ENCODE peak calls at places on chromosome 6, in four cellular contexts. One of them, this sample, is unnamed.
A peak's percentile ranks its signal among the peaks of the same experiment; 100 is the strongest.

GRCh38 chr6:118890997-118891790 is 2.8 kb upstream of the ASF1A start:
- DNase-seq in fibroblast of lung: no peak
- DNase-seq in neural progenitor cell: no peak
- DNase-seq in PC-3: peak; percentile 52
- DNase-seq in this sample: no peak

GRCh38 chr6:12870033-12870432 is 153.5 kb downstream of the PHACTR1 start:
- DNase-seq in PC-3: no peak
- DNase-seq in neural progenitor cell: no peak
- DNase-seq in fibroblast of lung: no peak
- DNase-seq in this sample: no peak

GRCh38 chr6:162750776-162751175 is 23.0 kb downstream of the PACRG start:
- DNase-seq in fibroblast of lung: peak; percentile 9
- DNase-seq in PC-3: peak; percentile 88
- DNase-seq in neural progenitor cell: no peak
- DNase-seq in this sample: no peak

GRCh38 chr6:118618676-118619377 is 32.6 kb downstream of the CEP85L start:
- DNase-seq in PC-3: peak; percentile 53
- DNase-seq in neural progenitor cell: peak; percentile 60
- DNase-seq in fibroblast of lung: peak; percentile 38
- DNase-seq in this sample: peak; percentile 52

GRCh38 chr6:155329460-155330132 is 15.3 kb upstream of the TFB1M start:
- DNase-seq in neural progenitor cell: no peak
- DNase-seq in PC-3: no peak
- DNase-seq in fibroblast of lung: no peak
- DNase-seq in this sample: no peak

GRCh38 chr6:1472643-1473042 is 83.3 kb downstream of the FOXF2 start:
- DNase-seq in neural progenitor cell: no peak
- DNase-seq in fibroblast of lung: no peak
- DNase-seq in PC-3: no peak
- DNase-seq in this sample: no peak

GRCh38 chr6:159252955-159253508 is 83.8 kb downstream of the FNDC1 start:
- DNase-seq in PC-3: peak; percentile 39
- DNase-seq in fibroblast of lung: peak; percentile 63
- DNase-seq in neural progenitor cell: peak; percentile 68
- DNase-seq in this sample: peak; percentile 26

GRCh38 chr6:79842382-79843040 is 104.8 kb downstream of the ELOVL4 start:
- DNase-seq in fibroblast of lung: no peak
- DNase-seq in neural progenitor cell: no peak
- DNase-seq in PC-3: no peak
- DNase-seq in this sample: no peak

GRCh38 chr6:100381111-100381510 is 83.6 kb downstream of the SIM1 start:
- DNase-seq in fibroblast of lung: peak; percentile 28
- DNase-seq in neural progenitor cell: no peak
- DNase-seq in PC-3: no peak
- DNase-seq in this sample: no peak

GRCh38 chr6:30100585-30101422 is 12.1 kb downstream of the TRIM31 start:
- DNase-seq in fibroblast of lung: no peak
- DNase-seq in neural progenitor cell: peak; percentile 54
- DNase-seq in PC-3: peak; percentile 75
- DNase-seq in this sample: no peak

GRCh38 chr6:21348462-21349195 is 244.9 kb upstream of the SOX4 start:
- DNase-seq in PC-3: peak; percentile 68
- DNase-seq in neural progenitor cell: peak; percentile 29
- DNase-seq in fibroblast of lung: peak; percentile 69
- DNase-seq in this sample: no peak

GRCh38 chr6:158958504-158959386 is 41.3 kb downstream of the RSPH3 start:
- DNase-seq in PC-3: no peak
- DNase-seq in fibroblast of lung: no peak
- DNase-seq in neural progenitor cell: no peak
- DNase-seq in this sample: no peak

GRCh38 chr6:158536891-158537798 is 22.7 kb upstream of the TMEM181 start:
- DNase-seq in PC-3: peak; percentile 33
- DNase-seq in fibroblast of lung: peak; percentile 15
- DNase-seq in neural progenitor cell: peak; percentile 86
- DNase-seq in this sample: no peak

GRCh38 chr6:1613631-1614447 is 4.1 kb downstream of the FOXC1 start:
- DNase-seq in fibroblast of lung: peak; percentile 20
- DNase-seq in PC-3: peak; percentile 19
- DNase-seq in neural progenitor cell: peak; percentile 86
- DNase-seq in this sample: no peak

GRCh38 chr6:2763345-2763841 is 1.8 kb upstream of the WRNIP1 start:
- DNase-seq in neural progenitor cell: no peak
- DNase-seq in PC-3: no peak
- DNase-seq in fibroblast of lung: no peak
- DNase-seq in this sample: no peak

GRCh38 chr6:32123681-32124080 is 4.4 kb downstream of the ATF6B start:
- DNase-seq in fibroblast of lung: no peak
- DNase-seq in PC-3: no peak
- DNase-seq in neural progenitor cell: no peak
- DNase-seq in this sample: no peak

GRCh38 chr6:34350100-34350936 is 42.2 kb downstream of the NUDT3 start:
- DNase-seq in PC-3: peak; percentile 8
- DNase-seq in fibroblast of lung: no peak
- DNase-seq in neural progenitor cell: no peak
- DNase-seq in this sample: no peak

GRCh38 chr6:114579486-114579885 is 236.7 kb upstream of the HS3ST5 start:
- DNase-seq in fibroblast of lung: no peak
- DNase-seq in PC-3: no peak
- DNase-seq in neural progenitor cell: no peak
- DNase-seq in this sample: no peak

GRCh38 chr6:88167625-88167937 is 1.4 kb upstream of the CNR1 start:
- DNase-seq in PC-3: no peak
- DNase-seq in fibroblast of lung: no peak
- DNase-seq in neural progenitor cell: peak; percentile 18
- DNase-seq in this sample: no peak
- TF ChIP-seq EZH2 in PC-3: no peak
- TF ChIP-seq EZH2 in fibroblast of lung: peak; percentile 73
- TF ChIP-seq EZH2 in neural progenitor cell: peak; percentile 85
- TF ChIP-seq EZH2 in this sample: no peak

DNA sequence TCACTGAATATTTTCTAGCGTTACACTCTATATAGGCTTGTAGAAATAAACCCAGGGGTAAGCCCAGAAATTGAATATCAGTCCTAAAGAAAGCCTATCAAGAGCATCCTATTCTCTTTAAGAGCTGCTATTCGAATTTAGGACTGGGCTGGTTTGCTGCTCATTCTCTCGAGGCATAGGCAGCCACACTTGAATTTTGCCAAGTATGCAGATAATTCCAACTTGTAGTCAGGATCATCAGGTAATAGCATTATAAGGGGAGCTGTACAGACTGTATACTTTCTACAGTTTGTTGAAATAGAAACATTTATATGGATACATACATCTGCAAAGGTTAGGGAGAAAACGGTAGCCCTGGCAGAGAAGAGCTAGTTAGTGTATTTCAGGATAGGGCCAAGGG is 2.1 kb upstream of the ZBTB2 start:
- DNase-seq in PC-3: no peak
- DNase-seq in neural progenitor cell: no peak
- DNase-seq in fibroblast of lung: no peak
- DNase-seq in this sample: no peak
- H3K4me3 ChIP-seq in PC-3: peak overlapping the region; percentile 76
- H3K4me3 ChIP-seq in neural progenitor cell: peak overlapping the region; percentile 99
- H3K4me3 ChIP-seq in fibroblast of lung: peak overlapping the region; percentile 68
- H3K4me3 ChIP-seq in this sample: no peak overlapping the region

GRCh38 chr6:42507901-42508300 is 55.9 kb upstream of the UBR2 start:
- DNase-seq in fibroblast of lung: no peak
- DNase-seq in neural progenitor cell: no peak
- DNase-seq in PC-3: peak; percentile 46
- DNase-seq in this sample: no peak
- H3K4me2 ChIP-seq in fibroblast of lung: no peak overlapping the region
- H3K4me2 ChIP-seq in neural progenitor cell: no peak overlapping the region
- H3K4me2 ChIP-seq in PC-3: no peak overlapping the region
- H3K4me2 ChIP-seq in this sample: no peak overlapping the region

GRCh38 chr6:41503435-41503768 is 42.8 kb upstream of the FOXP4 start:
- DNase-seq in fibroblast of lung: peak; percentile 23
- DNase-seq in neural progenitor cell: no peak
- DNase-seq in PC-3: no peak
- DNase-seq in this sample: no peak

GRCh38 chr6:41503841-41504525 is 42.2 kb upstream of the FOXP4 start:
- DNase-seq in fibroblast of lung: peak; percentile 50
- DNase-seq in neural progenitor cell: peak; percentile 78
- DNase-seq in PC-3: peak; percentile 10
- DNase-seq in this sample: no peak

GRCh38 chr6:41504526-41505021 is 41.6 kb upstream of the FOXP4 start:
- DNase-seq in fibroblast of lung: peak; percentile 42
- DNase-seq in PC-3: peak; percentile 3
- DNase-seq in neural progenitor cell: no peak
- DNase-seq in this sample: no peak

GRCh38 chr6:41502607-41503434 is 43.4 kb upstream of the FOXP4 start:
- DNase-seq in PC-3: no peak
- DNase-seq in neural progenitor cell: peak; percentile 76
- DNase-seq in fibroblast of lung: no peak
- DNase-seq in this sample: no peak

DNA sequence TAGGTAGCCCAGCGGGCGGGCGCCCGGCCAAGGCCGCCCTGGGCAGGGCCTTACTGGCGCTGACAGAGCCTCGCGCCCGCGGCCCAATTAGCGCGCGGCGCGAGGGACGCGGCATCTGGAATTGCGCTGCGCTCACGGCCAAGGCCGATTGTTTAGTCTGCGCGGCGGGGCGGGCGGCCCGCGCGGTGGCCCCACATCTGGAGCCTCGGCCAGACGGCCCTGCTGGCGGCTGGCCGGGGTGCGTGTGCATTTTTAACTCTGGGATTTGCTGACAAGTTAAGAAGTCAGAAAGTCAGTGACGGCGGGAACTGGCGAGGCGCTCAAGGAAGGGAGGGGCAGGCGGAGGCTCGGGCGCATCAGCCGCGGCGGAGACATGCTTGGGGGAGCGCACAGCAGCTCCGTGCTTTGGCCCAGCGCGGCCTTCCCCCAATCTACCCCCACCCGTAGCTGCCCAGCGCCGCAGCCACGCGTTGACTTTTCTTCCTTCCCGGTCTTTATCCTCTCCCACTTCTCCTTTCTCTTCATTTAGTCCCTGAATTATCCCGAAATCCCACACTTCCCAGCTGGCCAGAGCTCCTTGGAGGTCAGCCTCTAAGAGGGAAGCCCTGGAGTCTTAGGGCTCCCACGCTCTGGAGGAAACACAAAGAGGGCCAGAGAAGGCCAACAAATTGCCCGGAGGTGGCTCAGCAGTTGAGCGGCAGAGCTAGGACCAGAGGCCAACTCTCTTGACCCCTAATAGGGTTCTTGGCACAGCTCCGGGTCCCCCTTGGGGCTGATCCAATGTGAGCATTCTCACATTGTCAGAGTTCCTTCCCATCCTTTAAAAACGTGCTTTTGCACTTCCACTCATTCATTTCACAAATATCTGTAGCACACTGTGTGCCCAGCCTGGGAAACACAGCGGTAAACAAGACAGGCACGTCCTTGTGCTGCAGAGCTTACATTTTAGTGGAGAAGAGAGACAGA is 40.8 kb upstream of the FOXP4 start:
- DNase-seq in neural progenitor cell: peak; percentile 71
- DNase-seq in fibroblast of lung: peak; percentile 90
- DNase-seq in PC-3: peak; percentile 27
- DNase-seq in this sample: peak; percentile 10
- TF ChIP-seq EZH2 in neural progenitor cell: peak; percentile 89
- TF ChIP-seq EZH2 in fibroblast of lung: no peak
- TF ChIP-seq EZH2 in PC-3: peak; percentile 63
- TF ChIP-seq EZH2 in this sample: no peak